ENCODE peak calls at places on chromosome 2, in six cellular contexts. J is heart right ventricle, T is T-helper 17 cell, Z is HAP-1, Y is mesenchymal stem cell, U is right lobe of liver. L is an unnamed sample.

GRCh38 chr2:174328309-174329156 is 6.2 kb upstream of the SP9 start:
- DNase-seq in J (no peak), T (no peak), Z (no peak), Y (peak; percentile 45), U (no peak), L (no peak)

GRCh38 chr2:186256540-186256939 is 229.5 kb upstream of the ZC3H15 start:
- DNase-seq in J (no peak), T (no peak), Z (no peak), Y (peak; percentile 57), U (no peak), L (no peak)

GRCh38 chr2:66537001-66537400 is 102.1 kb downstream of the MEIS1 start:
- DNase-seq in J (no peak), T (no peak), Z (peak; percentile 58), Y (no peak), U (no peak), L (no peak)

GRCh38 chr2:89763254-89763580 is 1071.7 kb downstream of the RPIA start:
- DNase-seq in J (peak; percentile 20), T (no peak), Z (peak; percentile 7), Y (no peak), U (peak; percentile 52), L (no peak)

GRCh38 chr2:101770672-101771071 is 73.2 kb downstream of the MAP4K4 start:
- DNase-seq in J (no peak), T (no peak), Z (peak; percentile 64), Y (peak; percentile 64), U (no peak), L (no peak)

GRCh38 chr2:144660518-144661316 is 140.8 kb upstream of the ZEB2 start:
- DNase-seq in J (no peak), T (no peak), Z (no peak), Y (peak; percentile 69), U (no peak), L (no peak)

GRCh38 chr2:94990956-94991355 is 34.6 kb upstream of the MAL start:
- DNase-seq in J (no peak), T (no peak), Z (no peak), Y (no peak), U (no peak), L (no peak)

GRCh38 chr2:176297067-176297466 is 27.8 kb downstream of the MTX2 start:
- DNase-seq in J (no peak), T (no peak), Z (peak; percentile 11), Y (peak; percentile 8), U (no peak), L (no peak)

GRCh38 chr2:17538022-17538843 is 2.3 kb upstream of the VSNL1 start:
- DNase-seq in J (no peak), T (no peak), Z (no peak), Y (peak; percentile 66), U (peak; percentile 58), L (peak; percentile 36)

GRCh38 chr2:85601771-85602475 is 575 bp downstream of the TMEM150A start:
- DNase-seq in J (peak; percentile 79), T (no peak), Z (no peak), Y (peak; percentile 52), U (peak; percentile 84), L (peak; percentile 91)

GRCh38 chr2:15640291-15640711 is 48.6 kb downstream of the DDX1 start:
- DNase-seq in J (no peak), T (no peak), Z (no peak), Y (peak; percentile 72), U (no peak), L (no peak)

GRCh38 chr2:106685180-106685897 is 198.2 kb downstream of the CD8B2 start:
- DNase-seq in J (no peak), T (no peak), Z (no peak), Y (no peak), U (no peak), L (no peak)

GRCh38 chr2:196504788-196505187 is 134.7 kb upstream of the CCDC150 start:
- DNase-seq in J (no peak), T (no peak), Z (no peak), Y (no peak), U (no peak), L (no peak)

GRCh38 chr2:170922683-170923494 is 6.2 kb upstream of the GORASP2 start:
- DNase-seq in J (no peak), T (no peak), Z (no peak), Y (no peak), U (no peak), L (no peak)
- H3K9me3 ChIP-seq in J (peaks cover 6% of the 10 kb centered on the region), T (no peaks in the 10 kb centered on the region), Z (peaks cover 3% of the 10 kb centered on the region), Y (peaks cover 18% of the 10 kb centered on the region), U (peaks cover 11% of the 10 kb centered on the region), L (no peaks in the 10 kb centered on the region)

GRCh38 chr2:238518127-238518827 is 91.5 kb downstream of the ASB1 start:
- DNase-seq in J (no peak), T (no peak), Z (no peak), Y (no peak), U (no peak), L (peak; percentile 23)

GRCh38 chr2:238512247-238512867 is 85.6 kb downstream of the ASB1 start:
- DNase-seq in J (no peak), T (no peak), Z (no peak), Y (no peak), U (no peak), L (peak; percentile 52)

GRCh38 chr2:238513346-238513745 is 86.6 kb downstream of the ASB1 start:
- DNase-seq in J (no peak), T (no peak), Z (peak; percentile 67), Y (peak; percentile 43), U (no peak), L (peak; percentile 14)

GRCh38 chr2:238517209-238517608 is 90.5 kb downstream of the ASB1 start:
- DNase-seq in J (no peak), T (no peak), Z (no peak), Y (no peak), U (no peak), L (no peak)

GRCh38 chr2:238515411-238515810 is 88.7 kb downstream of the ASB1 start:
- DNase-seq in J (no peak), T (no peak), Z (no peak), Y (no peak), U (no peak), L (no peak)
- H3K9me3 ChIP-seq in J (peaks cover 10% of the 10 kb centered on the region), T (no peaks in the 10 kb centered on the region), Z (peaks cover 5% of the 10 kb centered on the region), Y (peaks cover 16% of the 10 kb centered on the region), U (no peaks in the 10 kb centered on the region), L (peaks cover 13% of the 10 kb centered on the region)

GRCh38 chr2:98498703-98499445 is 54.2 kb downstream of the INPP4A start:
- DNase-seq in J (no peak), T (no peak), Z (no peak), Y (no peak), U (no peak), L (no peak)

GRCh38 chr2:98492441-98492840 is 47.8 kb downstream of the INPP4A start:
- DNase-seq in J (no peak), T (no peak), Z (no peak), Y (no peak), U (no peak), L (no peak)

GRCh38 chr2:98496750-98497493 is 52.3 kb downstream of the INPP4A start:
- DNase-seq in J (no peak), T (no peak), Z (no peak), Y (no peak), U (no peak), L (no peak)

GRCh38 chr2:98489971-98490962 is 45.6 kb downstream of the INPP4A start:
- DNase-seq in J (no peak), T (no peak), Z (no peak), Y (no peak), U (no peak), L (no peak)

DNA sequence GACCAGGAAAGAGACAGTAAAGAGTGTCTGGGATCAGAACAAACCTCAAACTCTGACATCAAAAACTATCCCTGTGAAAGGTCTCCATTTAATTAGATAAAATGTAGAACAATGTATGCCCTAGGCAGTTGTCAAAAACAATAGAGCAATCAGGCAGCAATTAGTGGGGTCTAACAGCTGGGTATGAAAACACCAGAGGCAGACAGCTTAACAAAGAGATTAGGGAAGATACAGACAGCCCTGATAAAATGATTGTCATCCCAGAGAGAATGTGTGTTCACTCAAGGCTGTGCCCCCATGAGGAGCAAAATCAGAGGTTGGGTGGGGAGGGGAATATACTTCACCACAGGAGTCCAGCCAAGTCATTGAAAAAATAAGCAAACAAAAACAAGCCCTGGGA is 50.0 kb downstream of the INPP4A start:
- DNase-seq in J (no peak), T (no peak), Z (no peak), Y (no peak), U (no peak), L (no peak)
- H3K9me3 ChIP-seq in J (no peaks in the 10 kb centered on the region), T (no peaks in the 10 kb centered on the region), Z (peaks cover 6% of the 10 kb centered on the region), Y (no peaks in the 10 kb centered on the region), U (no peaks in the 10 kb centered on the region), L (no peaks in the 10 kb centered on the region)

GRCh38 chr2:228408529-228409227 is 227.2 kb upstream of the SPHKAP start:
- DNase-seq in J (no peak), T (no peak), Z (no peak), Y (no peak), U (no peak), L (no peak)

GRCh38 chr2:228407821-228408220 is 226.3 kb upstream of the SPHKAP start:
- DNase-seq in J (no peak), T (no peak), Z (no peak), Y (no peak), U (no peak), L (no peak)

GRCh38 chr2:228409493-228409892 is 228.0 kb upstream of the SPHKAP start:
- DNase-seq in J (no peak), T (no peak), Z (no peak), Y (no peak), U (no peak), L (no peak)

DNA sequence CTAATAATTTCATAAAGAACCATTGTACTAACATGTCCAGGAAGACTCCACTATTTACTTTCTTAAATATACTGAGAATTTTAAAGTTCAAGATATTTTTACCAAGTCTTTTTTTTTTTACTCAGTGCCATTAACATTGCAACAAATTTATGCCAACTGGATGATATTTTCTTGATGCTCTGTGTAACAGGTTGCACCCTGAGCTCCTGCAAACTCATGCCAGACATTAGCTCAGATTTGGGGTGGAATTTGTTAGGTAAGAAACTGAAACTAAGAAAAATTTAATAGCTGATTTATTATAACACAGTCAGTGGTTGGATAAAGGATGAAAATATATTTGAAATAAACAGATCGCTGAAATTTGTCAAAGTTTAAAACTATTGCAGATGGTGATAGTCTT is 228.6 kb upstream of the SPHKAP start:
- DNase-seq in J (no peak), T (no peak), Z (no peak), Y (no peak), U (no peak), L (no peak)
- H3K9me3 ChIP-seq in J (no peaks in the 10 kb centered on the region), T (no peaks in the 10 kb centered on the region), Z (no peaks in the 10 kb centered on the region), Y (no peaks in the 10 kb centered on the region), U (no peaks in the 10 kb centered on the region), L (no peaks in the 10 kb centered on the region)

GRCh38 chr2:240324312-240325005 is 111.0 kb upstream of the GPC1 start:
- DNase-seq in J (no peak), T (no peak), Z (no peak), Y (no peak), U (peak; percentile 36), L (peak; percentile 61)
- H3K9me3 ChIP-seq in J (no peaks in the 10 kb centered on the region), T (no peaks in the 10 kb centered on the region), Z (no peaks in the 10 kb centered on the region), Y (no peaks in the 10 kb centered on the region), U (no peaks in the 10 kb centered on the region), L (no peaks in the 10 kb centered on the region)